ENCODE peak calls at places on chromosomes 3 and 15, in six cellular contexts. W is pancreas, J is EH, E is non-pigmented ciliary epithelial cell, L is astrocyte, Y is SHP77. G is an unnamed sample.

GRCh38 chr3:32685604-32686185 is 707 bp downstream of the CNOT10 start:
- DNase-seq in L (no peak), Y (no peak), E (no peak), J (no peak), W (no peak), G (no peak)

GRCh38 chr15:51202783-51203182 is 108.1 kb upstream of the TNFAIP8L3 start:
- DNase-seq in W (no peak), Y (no peak), E (no peak), L (no peak), J (no peak), G (no peak)

GRCh38 chr3:143327388-143327787 is 207.8 kb downstream of the CHST2 start:
- DNase-seq in E (no peak), J (peak), L (no peak), Y (no peak), W (no peak), G (no peak)

GRCh38 chr3:44429459-44429858 is 48.0 kb downstream of the ZNF445 start:
- DNase-seq in W (no peak), E (no peak), J (no peak), Y (no peak), L (no peak), G (no peak)

GRCh38 chr15:97143847-97144711 is 813.6 kb downstream of the NR2F2 start:
- DNase-seq in L (no peak), W (no peak), E (no peak), J (no peak), Y (no peak), G (no peak)

GRCh38 chr15:25797511-25798206 is 65.5 kb downstream of the ATP10A start:
- DNase-seq in L (no peak), Y (no peak), J (peak), E (no peak), W (no peak), G (no peak)

GRCh38 chr3:128499724-128500275 is 6.8 kb upstream of the GATA2 start:
- DNase-seq in Y (no peak), J (peak), L (no peak), E (no peak), W (no peak), G (no peak)

GRCh38 chr3:61936344-61936937 is 375.1 kb downstream of the PTPRG start:
- DNase-seq in L (no peak), Y (no peak), W (no peak), E (no peak), J (peak), G (no peak)

GRCh38 chr3:31170932-31171670 is 276.6 kb upstream of the GADL1 start:
- DNase-seq in J (peak), W (no peak), L (peak), E (peak), Y (no peak), G (peak)

GRCh38 chr3:5274116-5274515 is 86.6 kb downstream of the EDEM1 start:
- DNase-seq in W (no peak), Y (no peak), E (no peak), J (no peak), L (peak), G (no peak)

GRCh38 chr3:71998995-71999673 is 214.2 kb upstream of the PROK2 start:
- DNase-seq in J (peak), W (no peak), L (peak), E (peak), Y (no peak), G (peak)

GRCh38 chr15:78298983-78299301 is 467 bp downstream of the SKIC8 start:
- DNase-seq in E (no peak), Y (no peak), J (peak), W (no peak), L (peak), G (no peak)

GRCh38 chr15:91855684-91856553 is 2.4 kb downstream of the SLCO3A1 start:
- DNase-seq in L (no peak), E (no peak), Y (peak), J (no peak), W (no peak), G (no peak)

GRCh38 chr3:71228156-71228885 is 355.2 kb downstream of the FOXP1 start:
- DNase-seq in L (no peak), E (no peak), W (no peak), Y (peak), J (no peak), G (no peak)

GRCh38 chr3:72163809-72164634 is 379.1 kb upstream of the PROK2 start:
- DNase-seq in Y (no peak), W (no peak), L (no peak), J (no peak), E (no peak), G (no peak)

GRCh38 chr15:70030851-70031645 is 66.7 kb downstream of the TLE3 start:
- DNase-seq in Y (no peak), L (no peak), W (peak), E (no peak), J (no peak), G (no peak)

GRCh38 chr3:48492461-48493202 is 11.3 kb downstream of the SHISA5 start:
- DNase-seq in W (no peak), L (peak), Y (no peak), J (peak), E (no peak), G (no peak)

GRCh38 chr3:19254784-19255338 is 106.6 kb downstream of the KCNH8 start:
- DNase-seq in J (no peak), E (no peak), W (no peak), Y (no peak), L (no peak), G (no peak)

GRCh38 chr15:62059818-62060115 is 480 bp downstream of the VPS13C start:
- DNase-seq in J (peak), Y (peak), E (no peak), W (no peak), L (peak), G (no peak)

GRCh38 chr3:197454014-197454413 is 101.8 kb downstream of the BDH1 start:
- DNase-seq in J (peak), L (no peak), E (no peak), Y (no peak), W (no peak), G (no peak)

GRCh38 chr3:10468611-10469354 is 36.6 kb downstream of the ATP2B2 start:
- DNase-seq in W (no peak), L (no peak), Y (no peak), J (no peak), E (no peak), G (no peak)

GRCh38 chr3:131394400-131394799 is 12.8 kb downstream of the NUDT16 start:
- DNase-seq in W (no peak), J (no peak), E (no peak), L (no peak), Y (no peak), G (no peak)

GRCh38 chr3:188323067-188323842 is 169.3 kb downstream of the LPP start:
- DNase-seq in W (no peak), J (no peak), Y (no peak), E (no peak), L (no peak), G (no peak)

GRCh38 chr15:29344474-29344873 is 74.9 kb upstream of the NSMCE3 start:
- DNase-seq in L (no peak), W (no peak), J (no peak), E (no peak), Y (no peak), G (no peak)

GRCh38 chr3:110318108-110318507 is 753.5 kb upstream of the NECTIN3 start:
- DNase-seq in L (peak), Y (no peak), W (no peak), E (peak), J (peak), G (no peak)

GRCh38 chr3:64387688-64388087 is 162.4 kb upstream of the PRICKLE2 start:
- DNase-seq in W (no peak), J (no peak), E (no peak), L (no peak), Y (no peak), G (no peak)

GRCh38 chr3:119015942-119016341 is 18.7 kb downstream of the IGSF11 start:
- DNase-seq in W (no peak), Y (no peak), E (no peak), J (no peak), L (no peak), G (no peak)

GRCh38 chr3:188349276-188349962 is 195.5 kb downstream of the LPP start:
- DNase-seq in E (no peak), W (no peak), Y (no peak), L (peak), J (no peak), G (no peak)

GRCh38 chr15:66819084-66819483 is 117.0 kb downstream of the SMAD6 start:
- DNase-seq in Y (no peak), E (no peak), W (no peak), J (peak), L (no peak), G (no peak)

GRCh38 chr3:160449660-160450598 is at the start of gene TRIM59:
- DNase-seq in L (peak), Y (no peak), J (peak), W (peak), E (peak), G (peak)

GRCh38 chr15:77983708-77984445 is 93.6 kb downstream of the TBC1D2B start:
- DNase-seq in Y (no peak), W (peak), L (no peak), E (no peak), J (no peak), G (no peak)

GRCh38 chr15:23869391-23869790 is 182.3 kb upstream of the NDN start:
- DNase-seq in L (no peak), J (no peak), W (peak), Y (peak), E (no peak), G (no peak)

GRCh38 chr3:133563186-133563591 is 10.3 kb upstream of the CDV3 start:
- DNase-seq in W (no peak), Y (no peak), L (peak), E (no peak), J (peak), G (no peak)

GRCh38 chr3:65401359-65401810 is 637.3 kb downstream of the MAGI1 start:
- DNase-seq in L (no peak), J (no peak), E (no peak), W (no peak), Y (no peak), G (no peak)

GRCh38 chr15:28106294-28107110 is 7.4 kb upstream of the OCA2 start:
- DNase-seq in J (peak), L (no peak), Y (no peak), E (no peak), W (peak), G (no peak)

GRCh38 chr15:40929730-40930429 is 740 bp downstream of the DLL4 start:
- DNase-seq in W (peak), L (peak), J (peak), Y (no peak), E (no peak), G (no peak)

GRCh38 chr3:101845405-101845804 is 3.9 kb upstream of the NFKBIZ start:
- DNase-seq in Y (no peak), L (no peak), E (no peak), W (no peak), J (no peak), G (no peak)

GRCh38 chr3:125236331-125236903 is 23.9 kb upstream of the SLC12A8 start:
- DNase-seq in E (no peak), J (peak), Y (no peak), W (no peak), L (peak), G (no peak)

G was measured in skeletal muscle cell.